ENCODE peak calls at places on chromosomes 11 and 22, in six cellular contexts. U, N, G, Q, O and A are unnamed samples.
A peak's percentile ranks its signal among the peaks of the same experiment; 100 is the strongest.

GRCh38 chr11:86247608-86248007 is 3.1 kb downstream of the EED start:
- DNase-seq in Q (no peak), G (no peak), O (no peak), N (no peak), U (no peak), A (peak; percentile 58)

GRCh38 chr11:110311783-110312578 is 15.6 kb upstream of the RDX start:
- DNase-seq in Q (peak; percentile 75), G (no peak), O (no peak), N (no peak), U (no peak), A (no peak)

GRCh38 chr11:85953491-85954143 is 98.4 kb downstream of the CCDC83 start:
- DNase-seq in N (no peak), G (no peak), Q (peak; percentile 68), O (no peak), U (no peak), A (no peak)

GRCh38 chr11:67433536-67434394 is 3.7 kb downstream of the PTPRCAP start:
- DNase-seq in N (no peak), O (no peak), Q (no peak), G (no peak), U (no peak), A (no peak)

GRCh38 chr11:11841605-11842425 is at the start of gene USP47:
- DNase-seq in G (peak; percentile 95), O (peak; percentile 93), N (peak; percentile 94), U (no peak), Q (peak; percentile 70), A (peak; percentile 93)

GRCh38 chr11:111231836-111232235 is 13.7 kb upstream of the POU2AF2 start:
- DNase-seq in O (no peak), Q (peak; percentile 50), U (no peak), G (no peak), N (no peak), A (no peak)

GRCh38 chr11:70440206-70440605 is 41.9 kb downstream of the CTTN start:
- DNase-seq in Q (no peak), G (no peak), O (no peak), U (no peak), N (no peak), A (no peak)

GRCh38 chr11:67673358-67673757 is 1.1 kb downstream of the ALDH3B2 start:
- DNase-seq in Q (no peak), U (no peak), G (no peak), N (no peak), O (no peak), A (no peak)

GRCh38 chr11:62500066-62501035 is 46.3 kb downstream of the AHNAK start:
- DNase-seq in G (peak; percentile 71), N (no peak), Q (no peak), U (no peak), O (no peak), A (peak; percentile 59)

GRCh38 chr11:16179668-16180067 is 176.7 kb downstream of the SOX6 start:
- DNase-seq in U (no peak), N (no peak), G (no peak), O (no peak), Q (peak; percentile 7), A (no peak)

GRCh38 chr11:33697997-33698396 is 2.6 kb downstream of the C11orf91 start:
- DNase-seq in O (no peak), U (no peak), G (no peak), Q (no peak), N (no peak), A (no peak)

GRCh38 chr11:6703247-6704063 is 20.3 kb upstream of the MRPL17 start:
- DNase-seq in Q (peak; percentile 57), O (peak; percentile 21), U (no peak), G (peak; percentile 78), N (peak; percentile 64), A (peak; percentile 19)

GRCh38 chr11:96271777-96272176 is 71.2 kb downstream of the MAML2 start:
- DNase-seq in G (peak; percentile 30), Q (no peak), O (no peak), N (no peak), U (no peak), A (no peak)

GRCh38 chr22:36405671-36406070 is 17.9 kb upstream of the MYH9 start:
- DNase-seq in O (peak; percentile 32), U (no peak), Q (no peak), N (no peak), G (no peak), A (peak; percentile 56)

GRCh38 chr11:127350476-127350875 is 349.9 kb upstream of the KIRREL3 start:
- DNase-seq in G (no peak), U (no peak), N (no peak), O (no peak), Q (no peak), A (no peak)

GRCh38 chr11:5043385-5043784 is 2.9 kb upstream of the OR52J3 start:
- DNase-seq in G (no peak), Q (peak; percentile 31), O (no peak), N (no peak), U (no peak), A (no peak)

GRCh38 chr11:120057028-120057330 is 80.9 kb downstream of the TRIM29 start:
- DNase-seq in G (no peak), U (no peak), Q (no peak), N (no peak), O (no peak), A (no peak)

GRCh38 chr22:50307891-50308596 is 598 bp upstream of the PLXNB2 start:
- DNase-seq in O (no peak), G (no peak), U (no peak), Q (no peak), N (no peak), A (no peak)

GRCh38 chr11:128711136-128711535 is 17.3 kb downstream of the FLI1 start:
- DNase-seq in Q (peak; percentile 87), O (no peak), N (no peak), G (no peak), U (no peak), A (no peak)

GRCh38 chr11:71927813-71928738 is at the start of gene XNDC1N:
- DNase-seq in G (peak; percentile 92), Q (peak; percentile 90), O (peak; percentile 58), N (peak; percentile 64), U (no peak), A (peak; percentile 40)

GRCh38 chr22:42442746-42443145 is 10.5 kb upstream of the NFAM1 start:
- DNase-seq in U (no peak), N (no peak), Q (no peak), G (no peak), O (no peak), A (no peak)

GRCh38 chr11:80388133-80388532 is 947.3 kb upstream of the TENM4 start:
- DNase-seq in O (no peak), U (no peak), Q (no peak), N (no peak), G (peak; percentile 9), A (no peak)

GRCh38 chr11:3046190-3046589 is 11.0 kb downstream of the CARS1 start:
- DNase-seq in Q (no peak), G (peak; percentile 61), U (no peak), O (peak; percentile 44), N (no peak), A (no peak)

GRCh38 chr22:38696606-38697005 is 4.1 kb downstream of the JOSD1 start:
- DNase-seq in N (peak; percentile 39), Q (peak; percentile 92), O (no peak), U (no peak), G (no peak), A (no peak)

DNA sequence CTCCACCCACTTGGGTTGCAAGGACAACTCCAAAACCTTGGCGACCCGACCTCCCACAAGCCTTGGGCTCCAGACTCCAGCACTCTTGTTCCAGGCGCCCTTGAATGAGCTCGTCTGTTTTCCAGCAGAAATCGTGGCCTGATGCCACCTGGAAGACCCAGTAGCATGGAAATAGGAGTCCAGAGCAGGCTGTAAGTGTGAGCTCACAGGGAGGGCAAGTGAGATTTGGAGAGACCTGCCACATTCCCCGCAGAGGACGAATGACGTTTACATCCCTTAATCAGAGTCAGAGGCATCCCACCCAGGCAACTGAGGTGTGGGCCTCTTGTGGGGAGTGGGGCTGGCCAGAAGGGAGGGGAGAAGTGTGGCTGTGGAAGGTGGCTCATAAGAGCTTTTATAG is 71.9 kb downstream of the LDLRAD3 start:
- DNase-seq in N (peak; percentile 39), Q (no peak), O (peak; percentile 56), G (no peak), U (no peak), A (no peak)
- H3K27ac ChIP-seq in N (no peak overlapping the region), Q (no peak overlapping the region), O (peak overlapping the region; percentile 27), G (no peak overlapping the region), U (no peak overlapping the region), A (no peak overlapping the region)

GRCh38 chr22:46574438-46574992 is 37.1 kb upstream of the CELSR1 start:
- DNase-seq in N (no peak), G (no peak), Q (no peak), O (no peak), U (no peak), A (peak; percentile 19)

GRCh38 chr22:46571642-46572250 is 34.3 kb upstream of the CELSR1 start:
- DNase-seq in O (no peak), Q (no peak), U (no peak), G (no peak), N (no peak), A (no peak)

GRCh38 chr22:46573781-46574437 is 36.5 kb upstream of the CELSR1 start:
- DNase-seq in N (no peak), U (no peak), O (no peak), G (no peak), Q (no peak), A (peak; percentile 8)

GRCh38 chr22:46574993-46575914 is 37.8 kb upstream of the CELSR1 start:
- DNase-seq in U (no peak), Q (no peak), O (peak; percentile 16), G (peak; percentile 41), N (peak; percentile 74), A (peak; percentile 71)

GRCh38 chr22:46572911-46573780 is 35.7 kb upstream of the CELSR1 start:
- DNase-seq in Q (no peak), U (no peak), G (no peak), O (no peak), N (no peak), A (no peak)
- H3K27ac ChIP-seq in Q (no peak overlapping the region), U (no peak overlapping the region), G (no peak overlapping the region), O (no peak overlapping the region), N (peak overlapping the region; percentile 43), A (no peak overlapping the region)

DNA sequence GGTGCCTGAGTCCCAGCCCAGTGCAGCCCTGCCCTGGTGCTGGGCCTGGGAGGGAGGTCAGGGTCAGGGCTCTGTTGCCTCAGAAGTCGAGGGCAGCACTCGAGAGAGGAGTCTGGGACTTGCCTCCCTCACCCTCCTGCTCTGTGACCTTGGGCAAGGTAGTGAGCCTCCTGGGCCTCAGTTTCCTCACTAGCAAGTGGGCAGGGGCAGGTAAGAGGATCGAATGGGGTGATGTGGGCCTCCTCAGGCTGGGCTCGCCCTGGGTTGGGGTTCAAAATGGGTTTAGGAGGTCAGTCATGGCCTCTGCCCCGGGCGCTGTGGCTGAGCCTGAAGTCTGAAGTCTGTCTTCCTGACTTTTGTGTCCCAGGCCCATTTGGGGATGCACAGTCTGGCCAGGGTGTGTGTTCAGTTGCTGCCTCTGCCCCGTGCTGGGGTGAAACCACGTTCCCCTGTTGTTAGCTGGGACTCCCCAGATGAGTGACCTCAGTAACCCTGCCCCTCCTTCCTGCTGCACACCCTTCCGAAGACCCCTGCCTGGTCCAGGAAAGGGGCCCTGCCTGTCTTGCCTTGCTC is 40.9 kb upstream of the CELSR1 start:
- DNase-seq in Q (no peak), U (no peak), G (no peak), O (no peak), N (no peak), A (no peak)
- H3K27ac ChIP-seq in Q (no peak overlapping the region), U (no peak overlapping the region), G (no peak overlapping the region), O (peak overlapping the region; percentile 81), N (peak overlapping the region; percentile 90), A (peak overlapping the region; percentile 89)

DNA sequence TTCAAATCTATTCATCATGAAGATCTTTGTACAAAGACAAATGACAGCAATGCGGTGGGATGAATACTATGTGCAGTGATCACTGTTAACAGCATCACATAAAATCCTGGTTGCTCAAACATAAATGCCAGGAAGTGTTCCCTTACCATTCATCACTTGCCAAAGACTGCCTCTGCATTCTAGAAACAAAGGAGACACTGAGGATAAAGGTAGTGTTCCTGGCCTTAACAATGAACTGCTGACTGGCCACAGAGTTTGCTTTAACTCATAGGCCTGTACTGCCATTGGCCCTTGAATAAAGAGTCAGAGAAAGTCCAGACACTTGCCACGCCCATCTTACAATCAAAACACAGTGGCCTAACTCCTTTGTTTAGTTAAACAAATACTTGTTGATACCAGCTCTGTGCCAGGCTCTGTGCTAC is 29.5 kb downstream of the C2CD3 start:
- DNase-seq in Q (no peak), O (no peak), N (no peak), U (no peak), G (peak; percentile 62), A (peak; percentile 17)
- H3K27ac ChIP-seq in Q (peak overlapping the region; percentile 51), O (no peak overlapping the region), N (no peak overlapping the region), U (no peak overlapping the region), G (peak overlapping the region; percentile 98), A (peak overlapping the region; percentile 29)